ENCODE peak calls at places on chromosomes 16 and 17, in five cellular contexts. P is DND-41, Z is thyroid gland, L is AG04450, K is fibroblast of mammary gland. E is an unnamed sample.

GRCh38 chr17:21460358-21460757 is 84.2 kb downstream of the KCNJ12 start:
- DNase-seq in Z (no peak), L (no peak), K (peak; percentile 74), P (no peak), E (no peak)

GRCh38 chr16:12515771-12516170 is 287.9 kb downstream of the CPPED1 start:
- DNase-seq in P (no peak), K (no peak), Z (no peak), L (no peak), E (no peak)

GRCh38 chr16:24975428-24975889 is 39.7 kb downstream of the ARHGAP17 start:
- DNase-seq in K (no peak), Z (no peak), P (no peak), L (no peak), E (peak; percentile 59)

GRCh38 chr16:87552072-87552718 is 50.1 kb upstream of the JPH3 start:
- DNase-seq in P (no peak), K (no peak), Z (no peak), L (no peak), E (no peak)

GRCh38 chr16:66308096-66308495 is 58.4 kb upstream of the CDH5 start:
- DNase-seq in P (no peak), K (no peak), L (no peak), Z (no peak), E (no peak)

GRCh38 chr17:65359016-65359415 is 202.4 kb downstream of the AXIN2 start:
- DNase-seq in K (peak; percentile 83), P (no peak), L (peak; percentile 33), Z (no peak), E (no peak)

GRCh38 chr17:66915204-66915611 is 49.3 kb upstream of the CACNG4 start:
- DNase-seq in Z (peak; percentile 15), K (no peak), P (no peak), L (no peak), E (no peak)

GRCh38 chr16:2425008-2425518 is 4.2 kb upstream of the CCNF start:
- DNase-seq in L (no peak), K (no peak), P (no peak), Z (no peak), E (no peak)

GRCh38 chr17:50354776-50355175 is 8.8 kb downstream of the XYLT2 start:
- DNase-seq in P (no peak), K (no peak), L (no peak), Z (no peak), E (no peak)

GRCh38 chr17:28371245-28372202 is at the start of gene SARM1:
- DNase-seq in P (peak; percentile 66), L (peak; percentile 76), K (peak; percentile 69), Z (peak; percentile 69), E (peak; percentile 91)

GRCh38 chr17:72600934-72601333 is 480.1 kb downstream of the SOX9 start:
- DNase-seq in L (no peak), P (no peak), K (peak; percentile 44), Z (no peak), E (no peak)

GRCh38 chr17:19346351-19347255 is 15.9 kb downstream of the B9D1 start:
- DNase-seq in K (peak; percentile 94), L (peak; percentile 48), Z (no peak), P (no peak), E (no peak)

GRCh38 chr16:72198641-72199250 is 26.8 kb upstream of the PMFBP1 start:
- DNase-seq in K (no peak), L (no peak), Z (no peak), P (no peak), E (no peak)

GRCh38 chr16:89244754-89245153 is 27.3 kb downstream of the ZNF778 start:
- DNase-seq in P (no peak), K (no peak), L (no peak), Z (peak; percentile 29), E (no peak)

GRCh38 chr16:2364638-2365210 is 24.2 kb upstream of the ABCA3 start:
- DNase-seq in K (no peak), Z (no peak), P (no peak), L (no peak), E (no peak)

GRCh38 chr16:10888320-10888937 is 11.4 kb downstream of the CIITA start:
- DNase-seq in P (no peak), L (no peak), K (no peak), Z (no peak), E (no peak)

GRCh38 chr16:72222503-72222902 is 50.5 kb upstream of the PMFBP1 start:
- DNase-seq in P (no peak), L (no peak), K (no peak), Z (no peak), E (no peak)

GRCh38 chr16:3021449-3022207 is 1.5 kb downstream of the TNFRSF12A start:
- DNase-seq in L (peak; percentile 80), P (peak; percentile 46), K (peak; percentile 97), Z (peak; percentile 88), E (peak; percentile 79)

GRCh38 chr17:82338858-82339633 is 5.5 kb upstream of the SECTM1 start:
- DNase-seq in Z (peak; percentile 21), K (peak; percentile 75), L (peak; percentile 30), P (no peak), E (no peak)

GRCh38 chr16:72875291-72876036 is 172.5 kb downstream of the ZFHX3 start:
- DNase-seq in P (no peak), K (no peak), Z (no peak), L (no peak), E (no peak)

GRCh38 chr16:4060823-4061222 is 55.4 kb downstream of the ADCY9 start:
- DNase-seq in L (no peak), K (no peak), P (no peak), Z (no peak), E (no peak)

GRCh38 chr16:62548095-62548494 is 511.9 kb upstream of the CDH8 start:
- DNase-seq in L (no peak), Z (no peak), P (no peak), K (no peak), E (no peak)

GRCh38 chr16:70481929-70482536 is 27.6 kb downstream of the FCSK start:
- DNase-seq in K (peak; percentile 43), Z (no peak), P (no peak), L (no peak), E (no peak)

GRCh38 chr17:28975634-28976033 is 24.3 kb upstream of the PHF12 start:
- DNase-seq in L (no peak), K (no peak), Z (no peak), P (no peak), E (no peak)

GRCh38 chr16:53224932-53225533 is 170.2 kb downstream of the CHD9 start:
- DNase-seq in K (peak; percentile 40), P (no peak), L (no peak), Z (no peak), E (no peak)

GRCh38 chr16:82991941-82992675 is 365.3 kb downstream of the CDH13 start:
- DNase-seq in K (no peak), Z (no peak), P (no peak), L (no peak), E (no peak)

DNA sequence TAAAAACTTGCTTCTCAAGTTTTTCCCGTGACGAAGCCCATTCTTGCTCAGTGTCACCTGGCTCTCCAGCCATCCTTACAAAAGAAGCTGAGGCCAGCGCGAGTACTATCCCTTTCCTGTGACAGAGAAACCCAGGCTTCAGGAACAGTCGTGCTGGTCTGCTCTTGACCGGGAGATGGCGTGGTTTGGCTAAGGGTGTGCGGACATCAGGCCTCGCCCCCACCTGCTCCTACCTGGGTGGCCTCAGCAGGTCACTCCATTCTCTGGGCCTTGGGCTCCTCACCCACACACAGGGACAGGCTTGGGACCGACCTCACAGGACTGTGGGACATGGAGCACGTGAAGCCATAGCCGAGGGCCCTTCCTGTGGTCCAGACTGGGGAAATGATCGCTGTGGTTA is 75.2 kb upstream of the CIBAR2 start:
- DNase-seq in L (no peak), P (no peak), Z (peak; percentile 40), K (no peak), E (no peak)
- TF ChIP-seq CTCF in L (no peak), P (no peak), Z (no peak), K (no peak), E (no peak)

GRCh38 chr17:61411944-61412859 is 12.6 kb downstream of the TBX2 start:
- DNase-seq in L (no peak), P (peak; percentile 76), Z (peak; percentile 82), K (peak; percentile 77), E (peak; percentile 76)

GRCh38 chr17:61410555-61411089 is 11.0 kb downstream of the TBX2 start:
- DNase-seq in L (peak; percentile 76), P (no peak), K (peak; percentile 84), Z (peak; percentile 74), E (peak; percentile 65)

GRCh38 chr17:61412860-61413653 is 13.4 kb downstream of the TBX2 start:
- DNase-seq in P (peak; percentile 52), L (no peak), K (no peak), Z (no peak), E (no peak)

GRCh38 chr17:61410100-61410551 is 10.5 kb downstream of the TBX2 start:
- DNase-seq in L (no peak), P (no peak), K (no peak), Z (no peak), E (no peak)

DNA sequence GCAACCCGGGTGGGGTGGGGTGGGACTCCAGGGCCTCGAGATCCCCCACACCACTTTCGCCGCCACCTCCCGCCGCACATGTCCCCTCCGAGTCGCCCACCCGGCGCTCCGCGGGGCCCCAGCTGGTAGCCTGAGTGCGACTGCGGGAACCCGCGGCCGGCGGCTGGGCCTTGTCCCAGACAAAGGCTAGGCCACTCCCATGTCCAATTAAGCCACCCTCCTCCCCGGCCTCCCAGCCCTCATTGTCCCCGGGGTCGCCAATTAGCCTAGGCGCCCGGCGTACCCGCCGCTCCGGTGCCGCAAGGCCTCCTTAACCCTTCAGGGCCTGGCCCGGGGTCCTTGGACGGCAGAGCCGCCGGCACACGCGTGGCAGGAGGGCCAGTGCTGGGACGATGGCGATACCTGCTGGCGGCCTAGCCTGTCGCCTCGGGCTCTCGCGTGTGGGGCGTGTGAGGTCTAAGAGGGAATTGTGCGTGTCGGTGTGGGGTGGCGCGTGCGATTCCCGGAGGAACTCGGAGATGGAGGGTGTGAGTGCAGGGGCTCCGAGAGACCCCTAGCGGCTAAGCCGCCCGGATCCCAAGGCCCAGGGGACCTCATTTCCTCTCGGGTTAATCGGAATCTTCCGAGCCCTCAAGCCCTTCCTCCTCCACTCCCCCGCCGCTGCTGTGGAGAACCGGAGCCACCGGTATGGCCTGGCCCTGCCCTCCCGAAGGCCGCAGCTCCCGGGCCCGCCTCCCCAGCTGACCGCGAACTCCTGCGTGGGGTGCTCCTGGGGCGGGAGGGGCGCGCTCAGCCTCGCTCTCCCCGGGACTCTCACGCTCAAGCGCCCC is 11.7 kb downstream of the TBX2 start:
- DNase-seq in Z (peak; percentile 64), K (peak; percentile 76), L (no peak), P (no peak), E (peak; percentile 60)
- H3K4me3 ChIP-seq in Z (peak overlapping the region; percentile 50), K (peak overlapping the region; percentile 56), L (peak overlapping the region; percentile 68), P (no peak overlapping the region), E (peak overlapping the region; percentile 58)

DNA sequence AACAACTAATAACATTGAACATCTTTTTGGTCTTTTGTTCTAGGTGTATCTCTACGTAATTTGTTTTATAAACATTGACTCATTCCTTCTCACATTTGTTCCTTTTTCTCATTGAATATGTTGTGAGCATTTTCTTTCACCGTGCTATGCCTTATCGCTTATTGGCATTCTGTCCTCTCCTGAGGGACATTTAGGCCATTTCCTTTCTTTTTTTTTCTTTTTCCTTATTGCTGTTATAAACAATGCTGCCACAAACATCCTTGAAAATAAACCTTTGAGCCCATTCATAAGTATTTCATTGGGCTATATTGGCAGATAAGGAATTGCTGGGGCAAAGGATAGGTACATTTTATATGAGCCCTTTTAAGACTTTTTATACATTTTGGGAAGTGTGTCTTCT is 32.4 kb downstream of the WSCD1 start:
- DNase-seq in K (no peak), P (no peak), L (no peak), Z (no peak), E (no peak)
- TF ChIP-seq CTCF in K (no peak), P (no peak), L (no peak), Z (no peak), E (no peak)

DNA sequence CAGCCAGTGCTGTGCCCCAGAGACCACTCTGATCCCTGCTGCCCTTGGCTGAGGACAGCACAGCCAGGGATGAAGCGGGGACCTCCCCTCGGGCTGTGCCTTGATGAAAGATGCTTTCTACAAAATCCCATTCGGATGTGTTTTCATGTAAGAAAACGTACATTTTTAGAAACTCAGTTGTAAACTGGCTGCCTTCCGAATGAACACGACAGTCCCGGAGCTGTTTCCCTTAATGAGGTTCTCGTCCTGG is 181.4 kb downstream of the SEC14L1 start:
- DNase-seq in P (no peak), L (no peak), K (no peak), Z (no peak), E (peak; percentile 38)
- H3K4me3 ChIP-seq in P (no peak overlapping the region), L (no peak overlapping the region), K (peak overlapping the region; percentile 50), Z (no peak overlapping the region), E (peak overlapping the region; percentile 79)